ENCODE peak calls at places on chromosomes 11 and 22, in eight cellular contexts. P, L, O, M, Z, X, K and C are unnamed samples.

GRCh38 chr11:96906521-96906920 is 516.7 kb downstream of the JRKL start:
- DNase-seq in P (no peak), L (no peak), O (no peak), M (no peak), Z (no peak), X (no peak), K (no peak), C (no peak)

GRCh38 chr11:106331163-106331562 is 253.7 kb downstream of the AASDHPPT start:
- DNase-seq in P (no peak), L (no peak), O (peak; percentile 75), M (no peak), Z (no peak), X (no peak), K (no peak), C (no peak)

GRCh38 chr22:23218867-23219251 is 38.5 kb downstream of the BCR start:
- DNase-seq in P (peak; percentile 93), L (peak; percentile 70), O (peak; percentile 79), M (peak; percentile 62), Z (peak; percentile 67), X (no peak), K (no peak), C (peak; percentile 15)

GRCh38 chr22:24510694-24511625 is 15.8 kb downstream of the UPB1 start:
- DNase-seq in P (no peak), L (no peak), O (peak; percentile 75), M (peak; percentile 68), Z (peak; percentile 68), X (no peak), K (no peak), C (peak; percentile 37)

GRCh38 chr22:26322179-26322905 is 106.7 kb upstream of the ASPHD2 start:
- DNase-seq in P (no peak), L (no peak), O (peak; percentile 95), M (peak; percentile 77), Z (no peak), X (no peak), K (no peak), C (no peak)

GRCh38 chr11:59574467-59574866 is 41.1 kb downstream of the OSBP start:
- DNase-seq in P (no peak), L (no peak), O (peak; percentile 37), M (peak; percentile 52), Z (no peak), X (no peak), K (no peak), C (no peak)

GRCh38 chr11:83206771-83207413 is 13.4 kb downstream of the ANKRD42 start:
- DNase-seq in P (no peak), L (no peak), O (no peak), M (no peak), Z (no peak), X (no peak), K (no peak), C (no peak)

GRCh38 chr11:69203901-69204245 is 48.1 kb downstream of the SMIM38 start:
- DNase-seq in P (no peak), L (no peak), O (no peak), M (no peak), Z (no peak), X (no peak), K (no peak), C (no peak)

GRCh38 chr11:68036717-68037239 is 2.0 kb upstream of the TCIRG1 start:
- DNase-seq in P (peak; percentile 96), L (no peak), O (no peak), M (no peak), Z (peak; percentile 79), X (no peak), K (no peak), C (peak; percentile 40)

GRCh38 chr11:113613619-113614018 is 92.5 kb downstream of the TMPRSS5 start:
- DNase-seq in P (no peak), L (peak; percentile 14), O (peak; percentile 48), M (no peak), Z (no peak), X (no peak), K (no peak), C (peak; percentile 6)

GRCh38 chr11:28815110-28815509 is 706.9 kb downstream of the METTL15 start:
- DNase-seq in P (no peak), L (no peak), O (no peak), M (no peak), Z (no peak), X (no peak), K (no peak), C (no peak)

GRCh38 chr11:20443596-20443995 is 56.1 kb downstream of the PRMT3 start:
- DNase-seq in P (no peak), L (peak; percentile 40), O (peak; percentile 5), M (peak; percentile 28), Z (no peak), X (no peak), K (no peak), C (no peak)

GRCh38 chr11:118670063-118670462 is 9.4 kb downstream of the TREH start:
- DNase-seq in P (no peak), L (no peak), O (no peak), M (no peak), Z (no peak), X (no peak), K (no peak), C (peak; percentile 79)

GRCh38 chr22:17742528-17742902 is 31.8 kb downstream of the BID start:
- DNase-seq in P (peak; percentile 86), L (peak; percentile 95), O (peak; percentile 61), M (peak; percentile 66), Z (peak; percentile 62), X (no peak), K (peak; percentile 44), C (peak; percentile 69)

GRCh38 chr22:40491990-40492631 is 121.7 kb downstream of the SGSM3 start:
- DNase-seq in P (no peak), L (peak; percentile 30), O (peak; percentile 45), M (peak; percentile 40), Z (no peak), X (no peak), K (no peak), C (no peak)

GRCh38 chr11:19080579-19080993 is 20.1 kb upstream of the MRGPRX2 start:
- DNase-seq in P (no peak), L (no peak), O (peak; percentile 94), M (peak; percentile 26), Z (no peak), X (no peak), K (no peak), C (no peak)

GRCh38 chr11:74147199-74147929 is 23.4 kb downstream of the C2CD3 start:
- DNase-seq in P (no peak), L (no peak), O (peak; percentile 67), M (peak; percentile 28), Z (no peak), X (no peak), K (no peak), C (no peak)

GRCh38 chr22:45317551-45318167 is 7.9 kb downstream of the FAM118A start:
- DNase-seq in P (no peak), L (peak; percentile 68), O (peak; percentile 68), M (peak; percentile 37), Z (peak; percentile 75), X (no peak), K (peak; percentile 42), C (peak; percentile 44)

DNA sequence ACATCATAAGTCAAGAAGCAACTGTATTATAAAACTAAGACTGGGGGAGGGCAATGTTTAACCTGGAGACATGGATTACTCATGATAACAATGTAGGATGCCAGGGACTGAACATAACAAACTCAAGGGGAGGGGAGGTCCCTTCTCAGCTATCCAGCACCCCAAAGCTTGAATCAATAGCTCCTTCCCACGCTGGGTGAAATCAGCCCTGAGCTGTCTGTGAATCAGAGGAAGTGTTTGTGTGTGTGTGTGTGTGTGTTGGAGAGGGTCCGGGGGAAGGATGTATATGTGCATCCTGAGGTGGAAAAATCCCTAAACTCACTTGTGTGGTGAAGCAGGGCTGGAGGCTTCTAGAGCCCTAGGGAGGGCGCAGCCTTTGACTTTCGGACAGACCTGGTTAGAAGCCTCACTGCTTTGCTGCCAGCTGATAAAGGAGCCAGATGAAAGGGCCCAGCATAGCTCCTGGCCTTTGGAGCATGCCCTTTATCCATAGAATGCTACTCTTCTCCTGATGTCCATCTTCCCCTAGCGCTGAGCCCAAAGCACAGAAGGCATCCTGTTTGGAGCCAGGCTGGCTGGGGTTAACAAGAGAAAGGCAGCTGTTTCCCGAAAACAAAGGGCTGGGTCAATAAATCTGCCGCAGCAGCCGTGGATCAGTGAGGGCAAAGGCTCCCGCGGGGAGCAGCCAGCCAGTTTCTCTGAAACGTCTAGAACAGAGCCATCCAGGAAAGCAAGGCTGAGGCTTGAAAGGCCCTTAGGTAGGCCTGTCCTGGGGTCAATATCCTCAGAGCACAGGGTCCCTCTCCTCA is 35.8 kb downstream of the TNKS1BP1 start:
- DNase-seq in P (no peak), L (peak; percentile 45), O (peak; percentile 93), M (peak; percentile 96), Z (no peak), X (no peak), K (no peak), C (peak; percentile 62)
- H3K4me1 ChIP-seq in P (peaks cover 10% of the 10 kb centered on the region), L (peaks cover 13% of the 10 kb centered on the region), O (peaks cover 20% of the 10 kb centered on the region), M (peaks cover 24% of the 10 kb centered on the region), Z (peaks cover 30% of the 10 kb centered on the region), X (peaks cover 5% of the 10 kb centered on the region), K (no peaks in the 10 kb centered on the region), C (peaks cover 7% of the 10 kb centered on the region)

GRCh38 chr22:43168416-43169309 is 17.3 kb downstream of the TSPO start:
- DNase-seq in P (no peak), L (no peak), O (peak; percentile 45), M (peak; percentile 32), Z (no peak), X (no peak), K (no peak), C (no peak)
- H3K36me3 ChIP-seq in P (peaks cover 82% of the 10 kb centered on the region), L (peaks cover 13% of the 10 kb centered on the region), O (peaks cover 12% of the 10 kb centered on the region), M (peaks cover 32% of the 10 kb centered on the region), Z (peaks cover 61% of the 10 kb centered on the region), X (peaks cover 29% of the 10 kb centered on the region), K (peaks cover 12% of the 10 kb centered on the region), C (no peaks in the 10 kb centered on the region)

DNA sequence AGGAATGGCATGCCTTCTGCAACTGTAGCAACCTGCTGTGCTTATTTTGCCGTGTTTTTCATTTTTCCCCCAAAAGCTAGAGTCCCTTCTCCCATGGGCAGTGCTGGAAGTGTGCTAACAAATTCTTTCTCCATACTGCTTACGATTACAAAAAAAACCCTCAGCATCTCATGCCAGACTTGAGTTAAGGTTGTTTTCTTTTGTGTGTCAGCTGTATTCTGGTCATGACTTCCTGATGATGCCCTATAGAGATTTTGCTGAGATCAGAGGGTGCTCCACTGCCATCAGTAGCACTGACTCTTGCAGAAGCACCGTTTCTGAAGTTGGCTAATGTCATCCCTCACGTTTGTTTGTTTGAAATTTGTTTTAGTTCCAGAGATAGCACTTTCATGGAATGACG is 27.9 kb downstream of the LIMK2 start:
- DNase-seq in P (no peak), L (no peak), O (peak; percentile 48), M (peak; percentile 63), Z (no peak), X (no peak), K (no peak), C (no peak)
- H3K4me1 ChIP-seq in P (peaks cover 60% of the 10 kb centered on the region), L (peaks cover 14% of the 10 kb centered on the region), O (peaks cover 10% of the 10 kb centered on the region), M (peaks cover 25% of the 10 kb centered on the region), Z (peaks cover 31% of the 10 kb centered on the region), X (peaks cover 6% of the 10 kb centered on the region), K (peaks cover 49% of the 10 kb centered on the region), C (peaks cover 17% of the 10 kb centered on the region)

DNA sequence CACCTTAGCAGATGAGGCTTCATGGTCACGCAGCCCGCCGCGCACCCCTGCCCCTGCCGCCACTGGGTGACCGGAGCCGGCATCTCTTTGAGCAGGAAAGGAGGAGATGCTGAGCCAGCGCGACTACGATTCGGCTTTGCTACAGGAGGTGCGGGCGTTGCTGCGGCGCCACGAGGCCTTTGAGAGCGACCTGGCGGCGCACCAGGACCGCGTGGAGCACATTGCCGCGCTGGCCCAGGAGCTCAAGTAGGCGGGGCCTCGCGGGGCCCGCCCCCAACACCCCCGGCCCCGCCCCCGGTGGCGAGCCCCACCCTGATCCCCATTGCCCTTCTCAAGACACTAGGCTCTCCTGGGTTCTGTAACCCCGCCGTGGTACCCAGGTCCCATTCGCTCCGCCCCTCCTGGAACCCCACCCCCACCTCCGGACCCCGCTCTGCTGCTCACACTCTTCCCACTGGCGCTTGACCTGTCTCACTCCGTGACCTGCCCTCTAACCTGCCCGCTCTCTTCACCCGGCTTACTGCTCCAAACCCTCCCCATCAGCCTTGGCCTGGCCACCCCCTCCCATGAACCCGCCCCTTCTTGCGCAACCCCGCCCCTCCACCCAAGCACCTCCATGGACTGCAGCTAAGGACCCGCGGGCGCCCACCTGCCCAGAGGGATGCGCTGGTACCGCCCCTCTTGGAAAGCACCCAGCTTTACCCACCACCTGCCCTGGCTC is 9.1 kb downstream of the CTSF start:
- DNase-seq in P (no peak), L (peak; percentile 84), O (no peak), M (no peak), Z (peak; percentile 33), X (no peak), K (peak; percentile 19), C (peak; percentile 15)
- H3K36me3 ChIP-seq in P (peaks cover 6% of the 10 kb centered on the region), L (no peaks in the 10 kb centered on the region), O (no peaks in the 10 kb centered on the region), M (no peaks in the 10 kb centered on the region), Z (peaks cover 8% of the 10 kb centered on the region), X (no peaks in the 10 kb centered on the region), K (no peaks in the 10 kb centered on the region), C (no peaks in the 10 kb centered on the region)